ENCODE peak calls at places on chromosome 10, in ten cellular contexts. Z, Y, I, H, X, D, M, U, Q and W are unnamed samples.

GRCh38 chr10:60967854-60968484 is 24.0 kb upstream of the RHOBTB1 start:
- DNase-seq in X (no peak), D (no peak), Y (no peak), H (no peak), Z (no peak), Q (no peak), I (no peak), U (no peak), M (no peak), W (no peak)

GRCh38 chr10:93995598-93996271 is 2.0 kb downstream of the PLCE1 start:
- DNase-seq in M (no peak), I (no peak), Z (no peak), Q (no peak), U (no peak), H (no peak), Y (no peak), X (no peak), D (no peak), W (no peak)

GRCh38 chr10:84114088-84114667 is 25.1 kb upstream of the GHITM start:
- DNase-seq in U (no peak), Z (no peak), M (no peak), I (no peak), D (no peak), Q (no peak), Y (no peak), H (no peak), X (no peak), W (peak)

GRCh38 chr10:80471715-80472233 is 17.7 kb downstream of the TSPAN14 start:
- DNase-seq in Q (peak), I (no peak), D (no peak), Y (no peak), M (no peak), X (no peak), Z (no peak), H (no peak), U (no peak), W (no peak)

GRCh38 chr10:125554016-125554703 is 128.8 kb downstream of the TEX36 start:
- DNase-seq in Z (no peak), M (no peak), H (no peak), D (no peak), I (no peak), X (no peak), Y (no peak), U (no peak), Q (no peak), W (no peak)

GRCh38 chr10:97597778-97598177 is 8.3 kb downstream of the C10orf62 start:
- DNase-seq in M (no peak), X (no peak), Y (no peak), D (no peak), I (no peak), Z (no peak), H (no peak), Q (no peak), U (no peak), W (no peak)

GRCh38 chr10:92149261-92149660 is 141.6 kb downstream of the CPEB3 start:
- DNase-seq in Y (no peak), Z (no peak), Q (no peak), X (no peak), I (no peak), D (no peak), H (no peak), M (no peak), U (no peak), W (no peak)

GRCh38 chr10:74314166-74314565 is 163.1 kb downstream of the ADK start:
- DNase-seq in U (no peak), H (no peak), X (no peak), Z (no peak), Q (peak), Y (no peak), M (no peak), I (no peak), D (no peak), W (no peak)

GRCh38 chr10:5830629-5831445 is 17.6 kb upstream of the GDI2 start:
- DNase-seq in Q (peak), Z (no peak), H (no peak), I (no peak), Y (no peak), D (no peak), X (no peak), U (no peak), M (no peak), W (no peak)

GRCh38 chr10:63758080-63758479 is 236.9 kb downstream of the REEP3 start:
- DNase-seq in Q (no peak), X (no peak), I (no peak), Z (no peak), H (no peak), Y (no peak), U (no peak), M (no peak), D (no peak), W (no peak)

GRCh38 chr10:133489816-133490588 is 36.3 kb downstream of the SCART1 start:
- DNase-seq in X (no peak), D (no peak), I (no peak), U (no peak), Q (peak), M (no peak), Z (no peak), Y (no peak), H (no peak), W (no peak)

GRCh38 chr10:80493482-80494021 is 39.4 kb downstream of the TSPAN14 start:
- DNase-seq in U (no peak), I (no peak), X (no peak), M (no peak), D (no peak), Q (peak), Y (no peak), Z (no peak), H (no peak), W (no peak)

GRCh38 chr10:111004016-111004415 is 72.8 kb upstream of the ADRA2A start:
- DNase-seq in X (no peak), Z (no peak), I (no peak), M (no peak), H (no peak), D (no peak), U (no peak), Y (no peak), Q (no peak), W (no peak)

GRCh38 chr10:55629792-55630490 is 731.1 kb downstream of the ZWINT start:
- DNase-seq in X (no peak), H (peak), Y (no peak), U (peak), I (no peak), Q (no peak), D (no peak), M (no peak), Z (no peak), W (peak)

GRCh38 chr10:13195016-13195415 is 33.7 kb downstream of the MCM10 start:
- DNase-seq in X (no peak), I (no peak), Z (no peak), U (no peak), Q (no peak), H (no peak), M (no peak), D (no peak), Y (no peak), W (no peak)

GRCh38 chr10:44801383-44802327 is 109.5 kb upstream of the TMEM72 start:
- DNase-seq in D (no peak), H (peak), M (no peak), Y (no peak), I (no peak), X (peak), Z (no peak), Q (no peak), U (no peak), W (no peak)

GRCh38 chr10:80528901-80529300 is 8.8 kb upstream of the SH2D4B start:
- DNase-seq in Y (no peak), U (peak), M (no peak), Z (no peak), X (no peak), D (no peak), H (no peak), I (peak), Q (no peak), W (no peak)

GRCh38 chr10:55867848-55868247 is 493.2 kb downstream of the ZWINT start:
- DNase-seq in Z (no peak), Q (no peak), U (no peak), H (no peak), M (no peak), I (no peak), D (no peak), Y (no peak), X (no peak), W (no peak)

GRCh38 chr10:124324856-124325657 is 93.7 kb downstream of the OAT start:
- DNase-seq in Q (no peak), D (no peak), I (peak), X (no peak), H (no peak), Z (no peak), U (no peak), M (no peak), Y (no peak), W (no peak)